ENCODE peak calls at places on chromosomes 3 and 15, in nine cellular contexts. S, T, R, A, M, V, Z, P and G are unnamed samples. For H3K4me1, the result is how much of the 10 kb centered on the place peaks cover.

GRCh38 chr3:128081846-128082245 is 29.6 kb downstream of the SEC61A1 start:
- DNase-seq in S (no peak), T (no peak), R (no peak), A (no peak), M (no peak), V (no peak), Z (no peak), P (peak), G (no peak)

GRCh38 chr15:40092416-40093223 is 16.1 kb downstream of the BMF start:
- DNase-seq in S (no peak), T (no peak), R (peak), A (no peak), M (peak), V (peak), Z (peak), P (no peak), G (no peak)

GRCh38 chr3:3110299-3110630 is at the start of gene IL5RA:
- DNase-seq in S (no peak), T (peak), R (no peak), A (no peak), M (no peak), V (no peak), Z (no peak), P (no peak), G (no peak)

GRCh38 chr3:126111126-126111551 is 27.2 kb upstream of the SLC41A3 start:
- DNase-seq in S (no peak), T (peak), R (no peak), A (no peak), M (no peak), V (no peak), Z (peak), P (no peak), G (no peak)

GRCh38 chr3:106302451-106303221 is 433.8 kb upstream of the CBLB start:
- DNase-seq in S (no peak), T (no peak), R (no peak), A (no peak), M (no peak), V (no peak), Z (no peak), P (no peak), G (no peak)

GRCh38 chr15:42734076-42734672 is 2.8 kb downstream of the CDAN1 start:
- DNase-seq in S (no peak), T (no peak), R (no peak), A (no peak), M (no peak), V (no peak), Z (peak), P (no peak), G (no peak)

GRCh38 chr3:36944012-36944640 is 728 bp downstream of the TRANK1 start:
- DNase-seq in S (peak), T (peak), R (no peak), A (peak), M (peak), V (peak), Z (peak), P (peak), G (peak)

GRCh38 chr15:96058103-96058851 is 272.2 kb upstream of the NR2F2 start:
- DNase-seq in S (no peak), T (no peak), R (no peak), A (no peak), M (no peak), V (no peak), Z (no peak), P (no peak), G (no peak)

GRCh38 chr3:171994646-171995441 is 44.5 kb upstream of the FNDC3B start:
- DNase-seq in S (no peak), T (no peak), R (no peak), A (no peak), M (no peak), V (no peak), Z (no peak), P (no peak), G (no peak)

GRCh38 chr3:1527780-1528179 is 435.0 kb downstream of the CNTN6 start:
- DNase-seq in S (no peak), T (no peak), R (no peak), A (no peak), M (no peak), V (no peak), Z (no peak), P (no peak), G (no peak)

GRCh38 chr15:27336676-27337075 is 365.7 kb downstream of the GABRG3 start:
- DNase-seq in S (no peak), T (no peak), R (no peak), A (no peak), M (no peak), V (no peak), Z (no peak), P (no peak), G (no peak)

GRCh38 chr3:159787191-159787590 is 201.4 kb upstream of the IL12A start:
- DNase-seq in S (no peak), T (no peak), R (no peak), A (no peak), M (no peak), V (no peak), Z (no peak), P (peak), G (no peak)

GRCh38 chr3:191094057-191094456 is 105.0 kb upstream of the OSTN start:
- DNase-seq in S (no peak), T (no peak), R (no peak), A (no peak), M (no peak), V (no peak), Z (no peak), P (no peak), G (no peak)

GRCh38 chr3:107979538-107979937 is 111.3 kb downstream of the CD47 start:
- DNase-seq in S (no peak), T (no peak), R (no peak), A (no peak), M (no peak), V (no peak), Z (no peak), P (no peak), G (no peak)

GRCh38 chr3:53202331-53203015 is 41.5 kb downstream of the PRKCD start:
- DNase-seq in S (no peak), T (no peak), R (no peak), A (no peak), M (no peak), V (no peak), Z (no peak), P (no peak), G (no peak)

GRCh38 chr3:149179225-149179624 is 42.4 kb downstream of the CP start:
- DNase-seq in S (no peak), T (no peak), R (no peak), A (no peak), M (no peak), V (no peak), Z (no peak), P (no peak), G (no peak)

GRCh38 chr3:169179193-169180122 is 484.1 kb downstream of the MECOM start:
- DNase-seq in S (no peak), T (no peak), R (no peak), A (no peak), M (no peak), V (no peak), Z (no peak), P (no peak), G (no peak)

GRCh38 chr15:38168472-38169057 is 84.1 kb upstream of the SPRED1 start:
- DNase-seq in S (no peak), T (no peak), R (no peak), A (no peak), M (no peak), V (no peak), Z (no peak), P (no peak), G (no peak)

GRCh38 chr3:41267975-41268640 is 68.8 kb downstream of the CTNNB1 start:
- DNase-seq in S (no peak), T (no peak), R (no peak), A (no peak), M (no peak), V (no peak), Z (no peak), P (peak), G (no peak)

GRCh38 chr3:20256144-20256543 is 70.1 kb upstream of the SGO1 start:
- DNase-seq in S (no peak), T (no peak), R (no peak), A (no peak), M (no peak), V (no peak), Z (no peak), P (no peak), G (no peak)

GRCh38 chr3:186589856-186590579 is 19.5 kb downstream of the DNAJB11 start:
- DNase-seq in S (peak), T (no peak), R (no peak), A (no peak), M (no peak), V (no peak), Z (no peak), P (no peak), G (no peak)

GRCh38 chr15:53251998-53252397 is 461.9 kb upstream of the ONECUT1 start:
- DNase-seq in S (no peak), T (no peak), R (no peak), A (no peak), M (no peak), V (no peak), Z (no peak), P (no peak), G (no peak)

GRCh38 chr3:25423780-25424179 is 4.3 kb upstream of the RARB start:
- DNase-seq in S (no peak), T (no peak), R (no peak), A (no peak), M (no peak), V (no peak), Z (no peak), P (no peak), G (no peak)

GRCh38 chr3:169945313-169945712 is 21.3 kb upstream of the SEC62 start:
- DNase-seq in S (no peak), T (no peak), R (no peak), A (no peak), M (peak), V (no peak), Z (peak), P (no peak), G (no peak)

GRCh38 chr3:37198996-37199395 is 24.6 kb upstream of the LRRFIP2 start:
- DNase-seq in S (no peak), T (no peak), R (no peak), A (no peak), M (no peak), V (no peak), Z (no peak), P (no peak), G (no peak)

GRCh38 chr3:190339130-190339529 is 16.9 kb upstream of the CLDN1 start:
- DNase-seq in S (no peak), T (no peak), R (no peak), A (no peak), M (no peak), V (no peak), Z (no peak), P (no peak), G (no peak)

GRCh38 chr15:33234019-33234418 is 39.5 kb upstream of the FMN1 start:
- DNase-seq in S (no peak), T (no peak), R (no peak), A (no peak), M (no peak), V (no peak), Z (no peak), P (peak), G (no peak)

GRCh38 chr3:3998140-3998977 is 199.1 kb downstream of the LRRN1 start:
- DNase-seq in S (no peak), T (peak), R (no peak), A (no peak), M (no peak), V (no peak), Z (no peak), P (no peak), G (no peak)

GRCh38 chr3:149352556-149352955 is 19.1 kb upstream of the TM4SF18 start:
- DNase-seq in S (peak), T (peak), R (no peak), A (peak), M (peak), V (peak), Z (peak), P (peak), G (no peak)

GRCh38 chr15:40257656-40258450 is 19.0 kb downstream of the PAK6 start:
- DNase-seq in S (no peak), T (no peak), R (no peak), A (peak), M (no peak), V (no peak), Z (no peak), P (no peak), G (no peak)

GRCh38 chr15:49255966-49256759 is 86.1 kb downstream of the GALK2 start:
- DNase-seq in S (no peak), T (no peak), R (no peak), A (no peak), M (no peak), V (no peak), Z (no peak), P (no peak), G (no peak)

GRCh38 chr15:95162967-95163531 is 931.7 kb downstream of the MCTP2 start:
- DNase-seq in S (no peak), T (no peak), R (no peak), A (no peak), M (no peak), V (no peak), Z (peak), P (no peak), G (no peak)

GRCh38 chr15:74696808-74697207 is 984 bp upstream of the EDC3 start:
- DNase-seq in S (no peak), T (no peak), R (no peak), A (no peak), M (no peak), V (no peak), Z (no peak), P (no peak), G (no peak)
- H3K4me3 ChIP-seq in S (no peak), T (peak), R (peak), A (no peak), M (peak), V (peak), Z (peak), P (peak), G (peak)

GRCh38 chr15:62636823-62637320 is 405.7 kb upstream of the TPM1 start:
- DNase-seq in S (no peak), T (no peak), R (no peak), A (no peak), M (no peak), V (no peak), Z (no peak), P (no peak), G (no peak)
- H3K27ac ChIP-seq in S (no peak), T (no peak), R (no peak), A (no peak), M (no peak), V (no peak), Z (no peak), P (no peak), G (no peak)

GRCh38 chr3:45566205-45566604 is 28.3 kb upstream of the LIMD1 start:
- DNase-seq in S (no peak), T (peak), R (no peak), A (no peak), M (no peak), V (no peak), Z (no peak), P (no peak), G (no peak)
- H3K4me1 ChIP-seq in S (under half), T (under half), R (under half), A (under half), M (under half), V (under half), Z (under half), P (under half), G (under half)

GRCh38 chr15:90931737-90932659 is at the start of gene HDDC3:
- DNase-seq in S (peak), T (peak), R (peak), A (peak), M (peak), V (peak), Z (peak), P (peak), G (peak)

GRCh38 chr15:90932660-90932991 is 277 bp upstream of the HDDC3 start:
- DNase-seq in S (no peak), T (no peak), R (no peak), A (no peak), M (no peak), V (no peak), Z (no peak), P (no peak), G (no peak)

GRCh38 chr15:90933310-90933709 is 961 bp upstream of the HDDC3 start:
- DNase-seq in S (no peak), T (no peak), R (no peak), A (no peak), M (no peak), V (no peak), Z (no peak), P (no peak), G (no peak)

GRCh38 chr15:90930861-90931629 is 1.3 kb downstream of the HDDC3 start:
- DNase-seq in S (no peak), T (no peak), R (no peak), A (no peak), M (no peak), V (no peak), Z (no peak), P (no peak), G (no peak)

GRCh38 chr15:90929709-90930019 is 2.7 kb downstream of the HDDC3 start:
- DNase-seq in S (no peak), T (no peak), R (no peak), A (no peak), M (no peak), V (no peak), Z (no peak), P (no peak), G (no peak)
- H3K4me3 ChIP-seq in S (peak), T (no peak), R (peak), A (peak), M (peak), V (peak), Z (peak), P (peak), G (peak)

DNA sequence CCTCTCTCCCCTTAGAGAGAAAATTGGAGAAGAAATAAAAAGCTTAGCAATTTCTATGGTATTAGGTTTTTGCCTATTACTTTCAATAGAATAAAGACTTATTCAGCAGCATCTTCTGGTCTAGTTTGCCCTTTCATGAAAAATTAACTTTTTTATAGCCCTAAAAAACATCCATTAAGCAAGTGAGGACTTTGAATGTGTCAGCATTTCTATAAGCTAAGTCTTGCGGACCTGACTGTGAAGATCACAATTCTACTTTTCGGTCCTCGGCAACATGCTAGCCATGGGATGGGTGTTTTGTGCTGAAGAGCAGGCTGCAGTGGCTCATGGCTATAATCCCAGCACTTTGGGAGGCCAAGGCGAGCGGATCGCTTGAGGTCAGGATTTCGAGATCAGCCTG is 39.3 kb downstream of the MB21D2 start:
- DNase-seq in S (no peak), T (no peak), R (no peak), A (no peak), M (no peak), V (no peak), Z (no peak), P (no peak), G (no peak)
- H3K27ac ChIP-seq in S (no peak), T (no peak), R (no peak), A (no peak), M (no peak), V (no peak), Z (no peak), P (no peak), G (no peak)

GRCh38 chr3:138078901-138079344 is 36.5 kb downstream of the DZIP1L start:
- DNase-seq in S (no peak), T (no peak), R (no peak), A (no peak), M (no peak), V (no peak), Z (no peak), P (peak), G (no peak)
- H3K4me1 ChIP-seq in S (under half), T (under half), R (under half), A (under half), M (under half), V (under half), Z (under half), P (half or more), G (under half)

DNA sequence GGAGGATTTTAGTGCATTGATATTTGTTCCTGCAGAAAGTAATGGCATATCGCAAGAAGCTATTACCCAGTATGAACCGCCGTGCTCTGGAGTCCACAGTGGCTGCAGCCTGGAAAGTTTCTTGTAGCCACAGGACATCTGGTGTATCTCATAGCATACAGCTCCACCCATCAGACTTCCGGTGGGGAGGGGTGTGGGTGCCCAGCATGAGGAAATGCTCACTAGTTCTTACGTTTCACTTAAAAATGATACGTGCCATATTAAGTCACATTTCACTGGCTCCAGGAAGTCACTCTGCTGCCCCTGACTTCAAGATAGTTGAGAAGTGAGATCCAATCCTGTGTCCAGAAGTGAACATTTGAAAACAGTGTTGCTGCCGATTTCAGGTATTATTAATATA is 990.4 kb downstream of the GBE1 start:
- DNase-seq in S (no peak), T (no peak), R (no peak), A (peak), M (no peak), V (no peak), Z (no peak), P (no peak), G (no peak)
- H3K4me3 ChIP-seq in S (no peak), T (peak), R (no peak), A (no peak), M (peak), V (no peak), Z (no peak), P (no peak), G (no peak)

GRCh38 chr15:76313731-76314130 is 2.5 kb upstream of the ETFA start:
- DNase-seq in S (no peak), T (no peak), R (no peak), A (no peak), M (no peak), V (no peak), Z (no peak), P (no peak), G (no peak)
- H3K27ac ChIP-seq in S (no peak), T (no peak), R (no peak), A (no peak), M (no peak), V (no peak), Z (no peak), P (peak), G (no peak)

GRCh38 chr3:156680243-156680930 is 6.0 kb downstream of the TIPARP start:
- DNase-seq in S (no peak), T (no peak), R (no peak), A (no peak), M (no peak), V (no peak), Z (no peak), P (no peak), G (no peak)

GRCh38 chr3:156685198-156685597 is 10.8 kb downstream of the TIPARP start:
- DNase-seq in S (no peak), T (no peak), R (no peak), A (no peak), M (no peak), V (no peak), Z (no peak), P (no peak), G (no peak)

GRCh38 chr3:156681003-156681402 is 6.6 kb downstream of the TIPARP start:
- DNase-seq in S (peak), T (peak), R (no peak), A (no peak), M (no peak), V (no peak), Z (no peak), P (peak), G (no peak)

GRCh38 chr3:156682963-156683362 is 8.6 kb downstream of the TIPARP start:
- DNase-seq in S (no peak), T (no peak), R (no peak), A (no peak), M (no peak), V (no peak), Z (no peak), P (no peak), G (no peak)

GRCh38 chr3:156682491-156682890 is 8.1 kb downstream of the TIPARP start:
- DNase-seq in S (no peak), T (no peak), R (no peak), A (no peak), M (no peak), V (no peak), Z (no peak), P (no peak), G (no peak)
- H3K4me1 ChIP-seq in S (under half), T (under half), R (under half), A (half or more), M (half or more), V (half or more), Z (under half), P (half or more), G (half or more)

DNA sequence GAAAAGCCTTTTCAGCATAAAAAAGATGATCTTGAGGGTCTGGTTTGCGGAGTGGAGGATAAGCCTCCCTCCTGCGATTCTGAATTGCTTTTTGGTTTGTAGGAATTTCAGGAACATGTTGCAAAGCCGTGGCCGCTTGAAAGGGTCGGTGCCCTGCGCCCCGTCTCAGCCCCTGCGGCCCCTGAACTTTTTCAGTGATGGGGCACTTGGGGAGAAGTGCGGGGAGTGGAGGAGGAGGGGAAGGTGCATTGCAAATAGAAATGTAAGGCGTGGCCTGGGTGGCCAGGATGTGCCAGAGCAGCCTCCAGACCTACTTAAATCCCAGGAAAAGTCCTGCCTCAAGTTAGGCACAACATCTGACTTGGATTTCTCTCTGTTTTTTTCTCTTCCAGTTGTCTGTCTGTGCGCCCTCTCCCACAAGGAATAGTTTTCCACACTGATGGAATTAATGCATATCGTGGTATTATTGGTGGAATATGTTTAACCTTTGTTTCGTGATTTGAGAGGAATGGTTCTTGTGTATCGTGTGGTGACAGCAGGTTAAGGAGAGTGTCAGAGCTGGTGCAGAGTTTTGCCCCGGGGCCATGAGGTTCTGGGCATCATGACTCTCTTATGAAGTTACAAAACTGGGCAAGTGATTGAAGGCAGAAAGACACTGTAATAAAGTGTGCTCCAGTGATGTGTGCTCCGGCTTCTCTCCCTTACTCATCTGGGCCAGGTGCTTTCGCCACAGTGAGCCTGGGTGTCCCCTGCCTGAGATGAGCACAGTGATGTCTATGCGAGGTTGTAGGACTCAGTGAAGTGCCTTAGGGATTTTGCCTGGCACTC is 153.8 kb downstream of the PGPEP1L start:
- DNase-seq in S (no peak), T (peak), R (no peak), A (no peak), M (no peak), V (no peak), Z (no peak), P (no peak), G (no peak)
- H3K4me3 ChIP-seq in S (no peak), T (peak), R (peak), A (no peak), M (peak), V (peak), Z (peak), P (peak), G (no peak)